ENCODE peak calls at places on chromosome 4, in ten cellular contexts. One of them, this sample, is unnamed.

GRCh38 chr4:153345011-153345981 is 808 bp downstream of the MND1 start:
- DNase-seq in H54: peak
- DNase-seq in iris pigment epithelial cell: peak
- DNase-seq in GM13976: peak
- DNase-seq in HEK293T: peak
- DNase-seq in NCI-H1417: peak
- DNase-seq in adipocyte: peak
- DNase-seq in HepG2: peak
- DNase-seq in activated gamma-delta T cell treated with Interleukin-2 at 50 U/mL for 16 hours: peak
- DNase-seq in sigmoid colon: peak
- DNase-seq in this sample: peak

GRCh38 chr4:53483250-53483649 is 105.8 kb downstream of the FIP1L1 start:
- DNase-seq in HepG2: no peak
- DNase-seq in adipocyte: no peak
- DNase-seq in NCI-H1417: no peak
- DNase-seq in activated gamma-delta T cell treated with Interleukin-2 at 50 U/mL for 16 hours: no peak
- DNase-seq in iris pigment epithelial cell: no peak
- DNase-seq in HEK293T: no peak
- DNase-seq in H54: no peak
- DNase-seq in sigmoid colon: no peak
- DNase-seq in GM13976: no peak
- DNase-seq in this sample: no peak

GRCh38 chr4:72302981-72303704 is 265.9 kb downstream of the ADAMTS3 start:
- DNase-seq in adipocyte: peak
- DNase-seq in GM13976: peak
- DNase-seq in activated gamma-delta T cell treated with Interleukin-2 at 50 U/mL for 16 hours: peak
- DNase-seq in iris pigment epithelial cell: peak
- DNase-seq in HepG2: peak
- DNase-seq in NCI-H1417: peak
- DNase-seq in HEK293T: peak
- DNase-seq in sigmoid colon: no peak
- DNase-seq in H54: no peak
- DNase-seq in this sample: peak

GRCh38 chr4:123120473-123120872 is 198.1 kb upstream of the NUDT6 start:
- DNase-seq in sigmoid colon: no peak
- DNase-seq in H54: no peak
- DNase-seq in adipocyte: peak
- DNase-seq in iris pigment epithelial cell: peak
- DNase-seq in GM13976: no peak
- DNase-seq in HepG2: no peak
- DNase-seq in activated gamma-delta T cell treated with Interleukin-2 at 50 U/mL for 16 hours: no peak
- DNase-seq in NCI-H1417: no peak
- DNase-seq in HEK293T: no peak
- DNase-seq in this sample: no peak

GRCh38 chr4:1511441-1512041 is 105.3 kb upstream of the NKX1-1 start:
- DNase-seq in HepG2: peak
- DNase-seq in iris pigment epithelial cell: peak
- DNase-seq in activated gamma-delta T cell treated with Interleukin-2 at 50 U/mL for 16 hours: no peak
- DNase-seq in H54: no peak
- DNase-seq in HEK293T: no peak
- DNase-seq in adipocyte: no peak
- DNase-seq in GM13976: no peak
- DNase-seq in NCI-H1417: no peak
- DNase-seq in sigmoid colon: no peak
- DNase-seq in this sample: no peak

GRCh38 chr4:24793219-24794005 is 2.0 kb upstream of the SOD3 start:
- DNase-seq in HEK293T: peak
- DNase-seq in sigmoid colon: no peak
- DNase-seq in H54: no peak
- DNase-seq in GM13976: no peak
- DNase-seq in activated gamma-delta T cell treated with Interleukin-2 at 50 U/mL for 16 hours: no peak
- DNase-seq in HepG2: peak
- DNase-seq in NCI-H1417: peak
- DNase-seq in adipocyte: no peak
- DNase-seq in iris pigment epithelial cell: no peak
- DNase-seq in this sample: no peak

GRCh38 chr4:173426064-173426463 is 27.1 kb upstream of the SCRG1 start:
- DNase-seq in HEK293T: no peak
- DNase-seq in H54: no peak
- DNase-seq in sigmoid colon: no peak
- DNase-seq in HepG2: no peak
- DNase-seq in activated gamma-delta T cell treated with Interleukin-2 at 50 U/mL for 16 hours: no peak
- DNase-seq in NCI-H1417: no peak
- DNase-seq in GM13976: no peak
- DNase-seq in adipocyte: no peak
- DNase-seq in iris pigment epithelial cell: no peak
- DNase-seq in this sample: no peak

GRCh38 chr4:184762100-184762499 is 28.2 kb upstream of the CENPU start:
- DNase-seq in HEK293T: no peak
- DNase-seq in iris pigment epithelial cell: no peak
- DNase-seq in activated gamma-delta T cell treated with Interleukin-2 at 50 U/mL for 16 hours: no peak
- DNase-seq in HepG2: no peak
- DNase-seq in H54: no peak
- DNase-seq in sigmoid colon: peak
- DNase-seq in NCI-H1417: no peak
- DNase-seq in GM13976: peak
- DNase-seq in adipocyte: no peak
- DNase-seq in this sample: peak

GRCh38 chr4:110224142-110224541 is 25.7 kb upstream of the ELOVL6 start:
- DNase-seq in GM13976: no peak
- DNase-seq in HepG2: no peak
- DNase-seq in sigmoid colon: no peak
- DNase-seq in NCI-H1417: no peak
- DNase-seq in HEK293T: no peak
- DNase-seq in activated gamma-delta T cell treated with Interleukin-2 at 50 U/mL for 16 hours: no peak
- DNase-seq in adipocyte: no peak
- DNase-seq in iris pigment epithelial cell: no peak
- DNase-seq in H54: no peak
- DNase-seq in this sample: no peak

GRCh38 chr4:146582864-146583263 is 55.8 kb upstream of the POU4F2 start:
- DNase-seq in GM13976: no peak
- DNase-seq in NCI-H1417: peak
- DNase-seq in sigmoid colon: no peak
- DNase-seq in activated gamma-delta T cell treated with Interleukin-2 at 50 U/mL for 16 hours: no peak
- DNase-seq in HEK293T: no peak
- DNase-seq in H54: no peak
- DNase-seq in iris pigment epithelial cell: peak
- DNase-seq in HepG2: no peak
- DNase-seq in adipocyte: no peak
- DNase-seq in this sample: no peak

This sample was measured in GM13977.